ENCODE peak calls at places on chromosomes 7 and 10, in nine cellular contexts. S is naive thymus-derived CD4-positive, alpha-beta T cell; O is M059J; B is right lobe of liver; W is SW480; Q is activated gamma-delta T cell; Z is D341Med; E is T-helper 9 cell; V is stimulated activated CD8-positive, alpha-beta memory T cell treated with anti-CD3 and anti-CD28 coated beads, Interleukin-2, amount 100 ng/mL, for 1 hour. H is an unnamed sample.

GRCh38 chr7:1432411-1433082 is 26.7 kb downstream of the MICALL2 start:
- DNase-seq in S (peak), W (no peak), Q (peak), Z (peak), V (peak), O (peak), E (peak), B (peak), H (peak)

GRCh38 chr10:123301077-123301875 is 147.1 kb downstream of the BUB3 start:
- DNase-seq in Z (peak), Q (no peak), W (peak), B (no peak), E (no peak), S (no peak), O (peak), V (no peak), H (no peak)

GRCh38 chr7:116216956-116217570 is 6.7 kb downstream of the TES start:
- DNase-seq in B (no peak), Q (no peak), E (no peak), V (no peak), S (no peak), O (peak), Z (no peak), W (no peak), H (no peak)

GRCh38 chr7:106138776-106139175 is 26.7 kb upstream of the SYPL1 start:
- DNase-seq in Z (no peak), V (no peak), E (no peak), S (no peak), Q (no peak), B (no peak), W (no peak), O (no peak), H (no peak)

GRCh38 chr7:84477786-84478405 is 283.3 kb upstream of the SEMA3A start:
- DNase-seq in S (no peak), E (no peak), V (no peak), Q (no peak), O (no peak), Z (no peak), B (no peak), W (no peak), H (no peak)

GRCh38 chr10:94402204-94403033 is at the start of gene TBC1D12:
- DNase-seq in Z (peak), O (peak), E (peak), Q (no peak), S (peak), V (no peak), W (peak), B (peak), H (peak)

GRCh38 chr7:131330299-131330698 is 2.6 kb downstream of the MKLN1 start:
- DNase-seq in Z (no peak), Q (no peak), S (no peak), W (no peak), E (no peak), O (no peak), V (no peak), B (no peak), H (no peak)

GRCh38 chr10:121078672-121079102 is 227.5 kb downstream of the WDR11 start:
- DNase-seq in Q (no peak), O (peak), V (no peak), B (no peak), S (no peak), E (no peak), Z (no peak), W (no peak), H (no peak)

GRCh38 chr7:25849361-25850184 is 302.4 kb upstream of the NFE2L3 start:
- DNase-seq in B (no peak), Z (no peak), E (no peak), V (no peak), S (no peak), Q (no peak), O (peak), W (peak), H (no peak)

GRCh38 chr7:50418086-50418515 is 32.0 kb downstream of the FIGNL1 start:
- DNase-seq in B (peak), Z (peak), Q (peak), O (peak), E (peak), V (peak), W (peak), S (peak), H (peak)

GRCh38 chr7:30921540-30921930 is 9.9 kb downstream of the AQP1 start:
- DNase-seq in S (no peak), E (no peak), B (no peak), Q (no peak), Z (no peak), V (no peak), W (no peak), O (no peak), H (no peak)

GRCh38 chr7:92837214-92837749 is 909 bp upstream of the CDK6 start:
- DNase-seq in Z (no peak), W (peak), S (no peak), V (no peak), B (no peak), O (peak), Q (no peak), E (no peak), H (peak)

GRCh38 chr7:121298831-121299239 is 30.0 kb upstream of the WNT16 start:
- DNase-seq in O (no peak), B (no peak), V (no peak), S (no peak), Z (no peak), E (no peak), Q (no peak), W (peak), H (no peak)

GRCh38 chr7:17940302-17941170 is at the start of gene SNX13:
- DNase-seq in O (peak), W (peak), Z (peak), S (peak), E (peak), Q (peak), B (peak), V (peak), H (peak)

GRCh38 chr10:117762819-117763172 is 220.2 kb downstream of the EMX2 start:
- DNase-seq in Z (no peak), V (no peak), W (peak), O (peak), Q (no peak), B (no peak), S (no peak), E (no peak), H (no peak)

GRCh38 chr10:5460468-5461200 is 38.7 kb downstream of the CALML5 start:
- DNase-seq in S (no peak), W (no peak), Z (no peak), E (no peak), O (no peak), V (no peak), Q (no peak), B (no peak), H (no peak)

GRCh38 chr7:33706666-33707194 is 198.6 kb upstream of the BMPER start:
- DNase-seq in Q (no peak), V (no peak), B (no peak), W (no peak), Z (no peak), O (no peak), E (no peak), S (no peak), H (no peak)

GRCh38 chr10:100744980-100745881 is at the start of gene PAX2:
- DNase-seq in Q (no peak), B (no peak), O (peak), S (no peak), Z (no peak), W (peak), E (no peak), V (no peak), H (no peak)

GRCh38 chr10:126565871-126566270 is 104.6 kb downstream of the C10orf90 start:
- DNase-seq in O (no peak), Z (no peak), W (no peak), Q (no peak), E (no peak), S (no peak), B (no peak), V (no peak), H (no peak)

GRCh38 chr7:10312942-10313341 is 660.7 kb upstream of the PHF14 start:
- DNase-seq in W (no peak), E (no peak), B (no peak), V (no peak), Q (no peak), S (no peak), Z (no peak), O (no peak), H (no peak)

GRCh38 chr10:46525177-46525823 is 31.2 kb downstream of the GPRIN2 start:
- DNase-seq in V (no peak), W (peak), E (no peak), S (no peak), Z (no peak), O (peak), B (no peak), Q (no peak), H (no peak)

GRCh38 chr10:45398595-45398994 is 24.6 kb downstream of the ALOX5 start:
- DNase-seq in B (no peak), E (no peak), W (no peak), S (no peak), Q (no peak), Z (no peak), V (no peak), O (no peak), H (no peak)

GRCh38 chr10:90579602-90580242 is 278.1 kb downstream of the HTR7 start:
- DNase-seq in B (no peak), Z (no peak), E (no peak), V (no peak), Q (no peak), S (no peak), W (peak), O (peak), H (no peak)

GRCh38 chr7:135930565-135931423 is 46.4 kb downstream of the MTPN start:
- DNase-seq in Q (no peak), S (no peak), O (peak), Z (no peak), E (no peak), V (no peak), W (no peak), B (no peak), H (no peak)

GRCh38 chr7:41224063-41224763 is 478.7 kb downstream of the INHBA start:
- DNase-seq in B (no peak), V (no peak), E (no peak), O (peak), W (no peak), S (no peak), Z (no peak), Q (no peak), H (no peak)